ENCODE peak calls at places on chromosomes 16 and 17, in five cellular contexts. S is adrenal gland, B is heart right ventricle, T is OCI-LY7, R is endothelial cell of umbilical vein. C is an unnamed sample.
A peak's percentile ranks its signal among the peaks of the same experiment; 100 is the strongest.

GRCh38 chr17:77610980-77611641 is 347.4 kb upstream of the TNRC6C start:
- DNase-seq in S (no peak), B (no peak), T (no peak), R (no peak), C (no peak)

GRCh38 chr17:79619196-79619595 is 8.3 kb upstream of the RBFOX3 start:
- DNase-seq in S (peak; percentile 5), B (no peak), T (no peak), R (no peak), C (no peak)

GRCh38 chr16:10009691-10010090 is 172.5 kb downstream of the GRIN2A start:
- DNase-seq in S (no peak), B (no peak), T (no peak), R (no peak), C (no peak)

GRCh38 chr17:6843241-6843890 is 11.8 kb upstream of the TEKT1 start:
- DNase-seq in S (no peak), B (no peak), T (peak; percentile 74), R (peak; percentile 68), C (peak; percentile 37)

GRCh38 chr17:44967907-44968224 is 237 bp downstream of the C1QL1 start:
- DNase-seq in S (no peak), B (no peak), T (no peak), R (no peak), C (no peak)

GRCh38 chr16:16018705-16019104 is 69.3 kb downstream of the ABCC1 start:
- DNase-seq in S (peak; percentile 39), B (no peak), T (no peak), R (no peak), C (no peak)

GRCh38 chr17:50468120-50469004 is at the start of gene CHAD:
- DNase-seq in S (no peak), B (no peak), T (no peak), R (no peak), C (no peak)

GRCh38 chr17:5584971-5585794 is 874 bp upstream of the NLRP1 start:
- DNase-seq in S (no peak), B (no peak), T (no peak), R (no peak), C (no peak)

GRCh38 chr16:29784901-29785500 is 5.5 kb upstream of the KIF22 start:
- DNase-seq in S (peak; percentile 64), B (peak; percentile 74), T (peak; percentile 14), R (peak; percentile 76), C (peak; percentile 74)

GRCh38 chr17:67217446-67217845 is 27.6 kb downstream of the HELZ start:
- DNase-seq in S (no peak), B (no peak), T (no peak), R (no peak), C (no peak)

GRCh38 chr17:32741381-32741780 is 135.5 kb downstream of the MYO1D start:
- DNase-seq in S (no peak), B (no peak), T (no peak), R (no peak), C (no peak)

GRCh38 chr17:83178533-83179201 is 99.3 kb downstream of the METRNL start:
- DNase-seq in S (no peak), B (no peak), T (no peak), R (no peak), C (no peak)

GRCh38 chr17:8012996-8013640 is 10.7 kb downstream of the GUCY2D start:
- DNase-seq in S (no peak), B (no peak), T (no peak), R (no peak), C (no peak)

GRCh38 chr16:22192261-22193133 is 13.6 kb upstream of the EEF2K start:
- DNase-seq in S (peak; percentile 78), B (peak; percentile 85), T (peak; percentile 35), R (peak; percentile 99), C (peak; percentile 85)

DNA sequence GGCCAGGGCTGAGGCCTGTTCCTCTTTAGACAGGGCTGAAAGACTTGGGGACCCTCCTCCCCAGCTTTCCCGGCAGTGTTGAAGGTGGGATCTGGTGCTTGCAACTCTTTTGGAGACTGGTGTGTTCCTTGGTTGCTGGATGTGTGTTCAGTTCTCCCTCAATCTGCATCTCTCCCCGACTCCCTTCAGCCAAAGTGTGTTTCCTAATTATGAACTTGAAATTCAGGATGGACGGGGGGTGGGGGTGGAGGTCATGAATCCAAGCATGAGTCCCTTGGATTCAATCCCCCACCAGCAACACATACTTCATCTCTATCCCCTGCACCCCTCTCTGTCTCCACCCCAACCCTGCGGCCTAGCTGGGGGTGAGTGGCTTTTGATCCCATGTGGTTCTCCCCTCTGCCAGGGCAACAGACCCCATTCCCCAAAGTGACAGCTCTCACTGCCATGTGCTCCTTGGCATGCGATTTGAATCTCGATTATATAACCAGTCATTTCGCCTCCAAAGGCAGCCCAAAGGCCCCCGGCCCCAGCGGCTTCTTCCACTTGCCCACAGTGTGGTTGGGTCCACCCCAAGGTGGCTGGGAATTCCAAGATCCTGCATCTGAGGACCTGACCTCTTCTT is 1.3 kb downstream of the ARHGAP23 start:
- DNase-seq in S (no peak), B (no peak), T (no peak), R (no peak), C (no peak)
- H3K4me3 ChIP-seq in S (peak overlapping the region; percentile 92), B (peak overlapping the region; percentile 98), T (peak overlapping the region; percentile 74), R (peak overlapping the region; percentile 81), C (no peak overlapping the region)

DNA sequence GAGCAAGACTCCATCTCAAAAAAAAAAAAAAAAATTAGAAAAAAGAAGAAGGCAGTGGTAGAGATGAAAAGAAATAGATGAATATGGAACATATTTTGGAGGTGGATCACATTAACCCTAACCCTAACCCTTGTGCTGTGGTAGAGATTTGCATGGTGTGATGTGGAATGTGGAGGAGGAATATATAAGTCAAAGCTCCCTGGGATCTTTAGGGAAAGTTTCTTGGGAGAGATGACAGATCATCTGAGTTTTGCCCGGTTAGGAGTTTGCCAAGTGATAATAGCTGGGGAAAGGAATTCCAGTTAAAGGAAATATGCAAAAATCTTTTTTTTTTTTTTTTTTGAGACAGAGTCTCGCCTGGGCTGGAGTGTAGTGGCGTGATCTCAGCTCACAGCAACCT is 13.0 kb upstream of the BLMH start:
- DNase-seq in S (no peak), B (no peak), T (no peak), R (no peak), C (no peak)
- H3K36me3 ChIP-seq in S (no peaks in the 10 kb centered on the region), B (no peaks in the 10 kb centered on the region), T (no peaks in the 10 kb centered on the region), R (no peaks in the 10 kb centered on the region), C (no peaks in the 10 kb centered on the region)

GRCh38 chr16:90007015-90007414 is 12.2 kb downstream of the DBNDD1 start:
- DNase-seq in S (no peak), B (no peak), T (no peak), R (no peak), C (no peak)
- H3K4me3 ChIP-seq in S (no peak overlapping the region), B (no peak overlapping the region), T (no peak overlapping the region), R (no peak overlapping the region), C (no peak overlapping the region)

GRCh38 chr17:60047590-60047989 is 31.1 kb downstream of the HEATR6 start:
- DNase-seq in S (no peak), B (no peak), T (no peak), R (no peak), C (no peak)

GRCh38 chr17:60043846-60044245 is 34.9 kb downstream of the HEATR6 start:
- DNase-seq in S (no peak), B (no peak), T (no peak), R (no peak), C (no peak)

GRCh38 chr17:60049936-60050335 is 28.8 kb downstream of the HEATR6 start:
- DNase-seq in S (no peak), B (no peak), T (no peak), R (no peak), C (no peak)

DNA sequence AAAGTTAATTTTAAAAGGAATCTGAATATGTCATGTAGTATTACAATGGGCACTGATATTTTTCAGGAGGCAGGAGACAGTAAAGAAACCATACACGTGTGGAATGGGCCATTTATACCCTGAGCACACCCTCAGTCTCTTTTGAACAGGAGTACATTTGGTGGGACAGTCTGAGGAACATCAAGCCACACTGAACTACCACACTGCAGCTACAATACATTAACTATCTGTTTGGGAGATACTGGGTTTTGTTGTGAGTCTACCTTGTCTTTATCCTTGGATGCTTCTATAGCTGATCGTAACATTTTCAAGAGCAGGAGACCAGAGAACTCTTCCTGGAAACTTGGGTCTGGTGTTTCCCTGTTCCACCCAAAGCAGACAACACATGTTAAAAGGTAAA is 31.7 kb downstream of the HEATR6 start:
- DNase-seq in S (no peak), B (no peak), T (no peak), R (no peak), C (no peak)
- H3K36me3 ChIP-seq in S (no peaks in the 10 kb centered on the region), B (peaks cover 91% of the 10 kb centered on the region), T (peaks cover 12% of the 10 kb centered on the region), R (peaks cover 28% of the 10 kb centered on the region), C (peaks cover 68% of the 10 kb centered on the region)

GRCh38 chr17:56863974-56864373 is 30.0 kb downstream of the DGKE start:
- DNase-seq in S (no peak), B (no peak), T (no peak), R (no peak), C (no peak)
- H3K4me3 ChIP-seq in S (no peak overlapping the region), B (no peak overlapping the region), T (no peak overlapping the region), R (no peak overlapping the region), C (no peak overlapping the region)

GRCh38 chr16:2072926-2073325 is 25.1 kb downstream of the TSC2 start:
- DNase-seq in S (no peak), B (no peak), T (no peak), R (no peak), C (no peak)
- H3K36me3 ChIP-seq in S (no peaks in the 10 kb centered on the region), B (peaks cover 97% of the 10 kb centered on the region), T (peaks cover 28% of the 10 kb centered on the region), R (peaks cover 43% of the 10 kb centered on the region), C (peaks cover 24% of the 10 kb centered on the region)

GRCh38 chr17:68749742-68750562 is 148.8 kb upstream of the FAM20A start:
- DNase-seq in S (no peak), B (no peak), T (no peak), R (no peak), C (no peak)
- H3K4me3 ChIP-seq in S (no peak overlapping the region), B (no peak overlapping the region), T (no peak overlapping the region), R (no peak overlapping the region), C (no peak overlapping the region)

C was measured in CD4-positive, alpha-beta memory T cell.